ENCODE peak calls at places on chromosomes 1 and 21, in eight cellular contexts. Z is IMR-90, S is heart right ventricle, I is adrenal gland, R is psoas muscle, W is left lung, C is A549, H is H1. Y is an unnamed sample. For H3K4me1 and H3K9me3, the result is how much of the 10 kb centered on the place peaks cover.

GRCh38 chr1:185279571-185279970 is 37.5 kb downstream of the IVNS1ABP start:
- DNase-seq in Z (peak), S (no peak), I (no peak), R (no peak), W (no peak), C (no peak), H (no peak), Y (no peak)

GRCh38 chr1:160451859-160452232 is 51.5 kb downstream of the VANGL2 start:
- DNase-seq in Z (no peak), S (no peak), I (no peak), R (no peak), W (no peak), C (no peak), H (no peak), Y (no peak)

GRCh38 chr1:67532452-67533216 is 102.4 kb upstream of the SERBP1 start:
- DNase-seq in Z (peak), S (peak), I (peak), R (no peak), W (no peak), C (peak), H (peak), Y (no peak)

GRCh38 chr1:58089898-58090535 is 456.5 kb downstream of the OMA1 start:
- DNase-seq in Z (no peak), S (no peak), I (no peak), R (no peak), W (no peak), C (no peak), H (no peak), Y (no peak)

GRCh38 chr1:233114159-233114558 is 163.7 kb downstream of the NTPCR start:
- DNase-seq in Z (peak), S (no peak), I (no peak), R (no peak), W (no peak), C (peak), H (no peak), Y (no peak)

GRCh38 chr1:167043752-167044488 is 46.3 kb downstream of the GPA33 start:
- DNase-seq in Z (peak), S (peak), I (peak), R (peak), W (peak), C (peak), H (no peak), Y (peak)

GRCh38 chr1:1020000-1020404 is at the start of gene AGRN:
- DNase-seq in Z (no peak), S (no peak), I (no peak), R (peak), W (peak), C (no peak), H (no peak), Y (no peak)

GRCh38 chr1:60921175-60921574 is 161.2 kb upstream of the NFIA start:
- DNase-seq in Z (no peak), S (no peak), I (no peak), R (no peak), W (no peak), C (no peak), H (no peak), Y (no peak)

GRCh38 chr1:89257036-89257435 is 15.6 kb downstream of the GBP5 start:
- DNase-seq in Z (no peak), S (no peak), I (no peak), R (no peak), W (no peak), C (no peak), H (no peak), Y (no peak)
- TF ChIP-seq CTCF in Z (no peak), S (no peak), I (no peak), R (no peak), W (no peak), C (no peak), H (no peak), Y (no peak)

DNA sequence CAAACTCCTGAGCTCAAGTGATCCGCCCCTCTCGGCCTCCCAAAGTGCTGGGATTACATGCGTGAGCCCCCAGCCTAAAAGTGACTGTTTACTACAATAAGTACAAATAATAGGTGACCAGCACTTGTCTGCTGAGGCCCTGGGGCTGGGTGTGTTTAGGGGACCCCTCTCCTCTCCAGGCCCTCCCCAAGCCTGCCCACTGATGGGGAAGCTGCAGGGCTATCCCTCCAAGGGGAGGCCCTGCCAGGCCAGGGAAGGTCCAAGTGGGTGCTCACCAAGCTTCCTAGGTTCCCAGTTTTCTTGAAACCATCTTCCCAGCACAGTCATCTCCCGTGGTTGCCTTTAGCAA is 60.7 kb downstream of the H3-3A start:
- DNase-seq in Z (no peak), S (no peak), I (no peak), R (no peak), W (no peak), C (no peak), H (no peak), Y (no peak)
- H3K4me1 ChIP-seq in Z (under half), S (under half), I (under half), R (under half), W (under half), C (under half), H (under half), Y (under half)

GRCh38 chr1:46369542-46370213 is 24.4 kb upstream of the FAAH start:
- DNase-seq in Z (peak), S (no peak), I (no peak), R (no peak), W (no peak), C (no peak), H (no peak), Y (no peak)

GRCh38 chr1:46370214-46370633 is 23.9 kb upstream of the FAAH start:
- DNase-seq in Z (peak), S (no peak), I (no peak), R (no peak), W (no peak), C (no peak), H (no peak), Y (no peak)

GRCh38 chr1:46367072-46367471 is 26.5 kb downstream of the NSUN4 start:
- DNase-seq in Z (no peak), S (no peak), I (no peak), R (no peak), W (no peak), C (no peak), H (no peak), Y (no peak)

GRCh38 chr1:46368781-46369180 is 25.3 kb upstream of the FAAH start:
- DNase-seq in Z (no peak), S (no peak), I (no peak), R (no peak), W (no peak), C (no peak), H (no peak), Y (no peak)

GRCh38 chr1:46372440-46372839 is 21.7 kb upstream of the FAAH start:
- DNase-seq in Z (no peak), S (no peak), I (no peak), R (no peak), W (no peak), C (no peak), H (no peak), Y (no peak)
- H3K9me3 ChIP-seq in Z (under half), S (under half), I (under half), R (under half), W (under half), C (under half), H (under half), Y (under half)

DNA sequence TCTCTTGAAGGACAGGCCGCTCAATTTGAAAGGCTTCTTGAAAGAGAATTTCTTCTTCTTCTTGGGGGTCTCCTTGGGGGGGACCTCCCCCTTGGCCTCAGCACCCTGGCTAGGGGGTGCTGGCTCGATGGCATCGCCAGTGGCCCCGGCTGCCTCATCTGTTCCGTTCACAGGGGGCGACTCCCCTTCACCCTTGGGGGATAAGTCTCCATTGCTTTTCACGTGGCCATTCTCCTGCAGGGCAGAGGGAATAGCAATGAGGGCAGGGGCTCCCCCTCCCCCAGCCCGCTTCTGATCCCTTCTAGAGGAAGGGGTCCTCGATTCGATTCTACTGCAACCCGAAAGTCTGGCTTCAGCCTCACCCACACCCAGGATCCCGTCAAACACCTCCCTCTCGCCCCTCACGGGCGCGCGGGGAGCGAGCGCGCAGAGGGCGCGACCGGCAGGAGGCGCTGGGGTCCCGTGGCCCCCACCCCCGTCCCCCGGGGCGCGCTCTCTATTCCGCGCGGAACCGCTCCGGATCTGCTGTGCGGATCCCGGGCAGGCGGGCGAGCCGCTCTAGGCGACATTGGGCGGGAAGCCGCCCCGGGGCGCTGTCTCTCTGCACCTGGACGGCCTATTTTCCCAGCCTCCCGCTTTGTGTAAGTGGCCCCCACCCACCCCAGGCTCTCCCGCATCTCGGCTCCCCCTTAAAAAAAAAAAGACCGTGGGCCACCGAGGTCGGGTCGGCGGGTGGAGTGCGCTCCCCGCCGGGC is 992 bp downstream of the MARCKSL1 start:
- DNase-seq in Z (peak), S (no peak), I (no peak), R (peak), W (peak), C (peak), H (no peak), Y (peak)
- TF ChIP-seq CTCF in Z (peak), S (peak), I (peak), R (peak), W (peak), C (peak), H (peak), Y (peak)

DNA sequence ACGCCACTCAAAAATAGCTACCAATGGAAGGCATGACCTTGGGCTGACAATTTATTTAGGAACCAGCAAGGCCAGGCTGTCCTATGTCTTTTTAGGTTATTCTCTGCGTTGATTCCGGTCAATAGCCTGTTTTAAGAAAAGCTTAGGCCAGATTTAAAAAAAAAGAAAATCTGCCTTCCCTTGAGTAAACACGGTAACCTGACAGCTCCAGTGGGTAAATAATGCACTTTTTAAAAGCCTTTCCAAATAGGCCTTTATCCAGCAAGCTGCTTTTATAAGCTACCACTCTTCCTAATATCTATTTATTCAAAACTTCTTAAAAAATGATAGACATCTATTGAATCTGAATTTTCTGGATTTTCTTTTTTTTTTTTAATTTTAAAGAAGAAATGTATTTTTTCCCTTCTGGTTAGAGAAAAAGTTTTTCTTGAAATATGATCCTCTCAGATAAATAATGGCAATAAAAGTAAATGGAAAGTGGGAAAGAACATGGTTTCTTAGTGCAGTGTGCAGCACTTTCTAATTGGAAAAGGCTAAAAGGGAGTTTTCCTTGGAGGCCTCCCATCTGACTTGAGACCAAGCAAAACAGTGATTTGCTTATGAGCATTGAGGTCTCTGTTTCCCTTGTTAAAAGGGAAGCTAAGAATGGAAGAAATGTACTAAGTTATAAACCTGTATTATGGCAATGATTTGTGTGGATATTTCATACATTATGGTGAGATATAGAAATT is 281.0 kb upstream of the RUNX1 start:
- DNase-seq in Z (no peak), S (peak), I (no peak), R (no peak), W (no peak), C (no peak), H (no peak), Y (no peak)
- H3K4me1 ChIP-seq in Z (under half), S (under half), I (under half), R (under half), W (under half), C (under half), H (under half), Y (under half)